ENCODE peak calls at places on chromosome 9, in seven cellular contexts. Z is COR-L47; F is lower leg skin; C is fibroblast of the aortic adventitia; D is GM12891; I is stimulated activated CD4-positive, alpha-beta T cell treated with anti-CD3 and anti-CD28 coated beads, Interleukin-4, amount 100 ng/mL, for 4 hours; L is activated T-helper 1 cell treated with Interleukin-2 at 50 U/mL for 16 hours. G is an unnamed sample.

GRCh38 chr9:34549407-34549732 is 26.6 kb upstream of the ENHO start:
- DNase-seq in I (no peak), Z (no peak), L (no peak), C (no peak), D (no peak), F (no peak), G (no peak)

GRCh38 chr9:18861599-18862546 is 171.1 kb downstream of the SAXO1 start:
- DNase-seq in C (peak), F (no peak), Z (no peak), D (no peak), I (no peak), L (no peak), G (no peak)

GRCh38 chr9:89963280-89963679 is 358.5 kb downstream of the GADD45G start:
- DNase-seq in D (no peak), L (no peak), F (no peak), C (no peak), I (no peak), Z (no peak), G (no peak)

GRCh38 chr9:128024761-128025308 is 42.3 kb downstream of the NAIF1 start:
- DNase-seq in C (no peak), Z (no peak), D (no peak), I (no peak), F (no peak), L (no peak), G (no peak)

GRCh38 chr9:87324613-87325194 is 173.0 kb upstream of the DAPK1 start:
- DNase-seq in F (no peak), I (no peak), C (peak), Z (peak), L (no peak), D (peak), G (no peak)

GRCh38 chr9:75889977-75890540 is 414 bp upstream of the PCSK5 start:
- DNase-seq in Z (no peak), L (no peak), C (peak), D (no peak), F (peak), I (no peak), G (peak)

GRCh38 chr9:95370064-95370463 is 52.6 kb upstream of the FANCC start:
- DNase-seq in F (no peak), D (no peak), Z (no peak), I (no peak), C (no peak), L (no peak), G (no peak)

GRCh38 chr9:133252301-133252776 is 22.7 kb downstream of the ABO start:
- DNase-seq in I (no peak), L (no peak), D (no peak), Z (no peak), C (no peak), F (no peak), G (no peak)

GRCh38 chr9:136544549-136545064 is 1.2 kb downstream of the NOTCH1 start:
- DNase-seq in Z (no peak), I (peak), L (peak), C (no peak), F (no peak), D (peak), G (peak)

GRCh38 chr9:94472766-94473165 is 82.1 kb upstream of the PCAT7 start:
- DNase-seq in L (no peak), I (no peak), C (peak), Z (no peak), F (no peak), D (no peak), G (no peak)

GRCh38 chr9:16207161-16207560 is 654.3 kb downstream of the CCDC171 start:
- DNase-seq in F (no peak), C (peak), L (no peak), Z (no peak), D (no peak), I (no peak), G (no peak)

GRCh38 chr9:37433754-37434435 is 11.4 kb downstream of the GRHPR start:
- DNase-seq in L (no peak), D (no peak), F (no peak), I (no peak), C (no peak), Z (no peak), G (peak)

GRCh38 chr9:95085036-95085770 is 232.3 kb downstream of the FANCC start:
- DNase-seq in I (no peak), F (no peak), Z (no peak), D (no peak), C (no peak), L (no peak), G (no peak)

GRCh38 chr9:37947987-37948386 is 44.1 kb upstream of the SLC25A51 start:
- DNase-seq in F (no peak), D (no peak), C (no peak), Z (no peak), L (no peak), I (no peak), G (no peak)

GRCh38 chr9:36991516-36992134 is 42.4 kb downstream of the PAX5 start:
- DNase-seq in C (peak), L (no peak), F (no peak), I (no peak), D (peak), Z (peak), G (no peak)

GRCh38 chr9:121771851-121772599 is 120.6 kb downstream of the DAB2IP start:
- DNase-seq in I (no peak), L (no peak), F (no peak), Z (no peak), C (peak), D (no peak), G (no peak)

GRCh38 chr9:745761-746414 is 95.6 kb upstream of the DMRT1 start:
- DNase-seq in D (no peak), L (no peak), C (no peak), F (no peak), Z (no peak), I (no peak), G (no peak)

GRCh38 chr9:86731511-86731993 is 215.8 kb downstream of the GAS1 start:
- DNase-seq in F (no peak), D (no peak), L (no peak), I (no peak), Z (no peak), C (peak), G (no peak)

GRCh38 chr9:36101916-36102741 is 34.4 kb upstream of the GLIPR2 start:
- DNase-seq in I (no peak), Z (no peak), C (peak), L (no peak), D (no peak), F (peak), G (no peak)

GRCh38 chr9:15837079-15837679 is 284.3 kb downstream of the CCDC171 start:
- DNase-seq in D (no peak), I (no peak), F (no peak), L (no peak), C (peak), Z (peak), G (no peak)

GRCh38 chr9:76525196-76525595 is 66.2 kb downstream of the GCNT1 start:
- DNase-seq in Z (no peak), F (no peak), C (no peak), I (no peak), D (no peak), L (no peak), G (no peak)

GRCh38 chr9:138083873-138084272 is 206.3 kb downstream of the CACNA1B start:
- DNase-seq in F (no peak), C (no peak), D (no peak), I (no peak), Z (no peak), L (no peak), G (no peak)

GRCh38 chr9:134525841-134526797 is 115.5 kb upstream of the COL5A1 start:
- DNase-seq in C (peak), I (no peak), L (no peak), D (no peak), F (no peak), Z (no peak), G (no peak)

GRCh38 chr9:110659891-110660541 is 8.6 kb upstream of the MUSK start:
- DNase-seq in F (no peak), L (no peak), I (no peak), D (no peak), C (peak), Z (no peak), G (no peak)

GRCh38 chr9:105656131-105656921 is 5.9 kb upstream of the TAL2 start:
- DNase-seq in Z (peak), I (no peak), C (no peak), L (no peak), D (peak), F (no peak), G (no peak)

G was measured in hippocampal formation.